ENCODE peak calls at places on chromosome 14, in eight cellular contexts. One of them, this sample, is unnamed. For H3K4me1 and H3K27me3, the result is how much of the 10 kb centered on the place peaks cover.

GRCh38 chr14:95515080-95515489 is 1.4 kb downstream of the SYNE3 start:
- DNase-seq in body of pancreas: peak
- DNase-seq in HCT116: no peak
- DNase-seq in stomach: no peak
- DNase-seq in spleen: peak
- DNase-seq in endodermal cell: peak
- DNase-seq in ovary: peak
- DNase-seq in psoas muscle: peak
- DNase-seq in this sample: no peak

GRCh38 chr14:28057286-28058011 is 709.1 kb upstream of the FOXG1 start:
- DNase-seq in body of pancreas: no peak
- DNase-seq in HCT116: no peak
- DNase-seq in stomach: no peak
- DNase-seq in spleen: no peak
- DNase-seq in endodermal cell: no peak
- DNase-seq in ovary: no peak
- DNase-seq in psoas muscle: no peak
- DNase-seq in this sample: no peak

GRCh38 chr14:65101631-65102440 is 481 bp downstream of the MAX start:
- DNase-seq in body of pancreas: peak
- DNase-seq in HCT116: no peak
- DNase-seq in stomach: peak
- DNase-seq in spleen: peak
- DNase-seq in endodermal cell: peak
- DNase-seq in ovary: peak
- DNase-seq in psoas muscle: no peak
- DNase-seq in this sample: peak

GRCh38 chr14:78157855-78158436 is 12.2 kb upstream of the NRXN3 start:
- DNase-seq in body of pancreas: no peak
- DNase-seq in HCT116: no peak
- DNase-seq in stomach: peak
- DNase-seq in spleen: no peak
- DNase-seq in endodermal cell: peak
- DNase-seq in ovary: no peak
- DNase-seq in psoas muscle: no peak
- DNase-seq in this sample: no peak

GRCh38 chr14:89319687-89320086 is 97.3 kb downstream of the FOXN3 start:
- DNase-seq in body of pancreas: no peak
- DNase-seq in HCT116: no peak
- DNase-seq in stomach: no peak
- DNase-seq in spleen: no peak
- DNase-seq in endodermal cell: no peak
- DNase-seq in ovary: no peak
- DNase-seq in psoas muscle: no peak
- DNase-seq in this sample: no peak

GRCh38 chr14:32224731-32225377 is 21.8 kb upstream of the RNU6-8 start:
- DNase-seq in body of pancreas: peak
- DNase-seq in HCT116: no peak
- DNase-seq in stomach: no peak
- DNase-seq in spleen: no peak
- DNase-seq in endodermal cell: peak
- DNase-seq in ovary: peak
- DNase-seq in psoas muscle: peak
- DNase-seq in this sample: peak

GRCh38 chr14:70907172-70907995 is at the start of gene PCNX1:
- DNase-seq in body of pancreas: peak
- DNase-seq in HCT116: peak
- DNase-seq in stomach: peak
- DNase-seq in spleen: peak
- DNase-seq in endodermal cell: peak
- DNase-seq in ovary: peak
- DNase-seq in psoas muscle: peak
- DNase-seq in this sample: peak

GRCh38 chr14:56202256-56202655 is 84.0 kb downstream of the PELI2 start:
- DNase-seq in body of pancreas: no peak
- DNase-seq in HCT116: no peak
- DNase-seq in stomach: no peak
- DNase-seq in spleen: no peak
- DNase-seq in endodermal cell: no peak
- DNase-seq in ovary: no peak
- DNase-seq in psoas muscle: no peak
- DNase-seq in this sample: no peak

GRCh38 chr14:24310387-24310665 is 386 bp downstream of the LTB4R2 start:
- DNase-seq in body of pancreas: peak
- DNase-seq in HCT116: no peak
- DNase-seq in stomach: no peak
- DNase-seq in spleen: no peak
- DNase-seq in endodermal cell: no peak
- DNase-seq in ovary: no peak
- DNase-seq in psoas muscle: no peak
- DNase-seq in this sample: no peak

GRCh38 chr14:31057035-31057434 is 30.9 kb upstream of the STRN3 start:
- DNase-seq in body of pancreas: no peak
- DNase-seq in HCT116: no peak
- DNase-seq in stomach: no peak
- DNase-seq in spleen: no peak
- DNase-seq in endodermal cell: no peak
- DNase-seq in ovary: no peak
- DNase-seq in psoas muscle: no peak
- DNase-seq in this sample: no peak

GRCh38 chr14:94132285-94132887 is 3.0 kb upstream of the IFI27L2 start:
- DNase-seq in body of pancreas: peak
- DNase-seq in HCT116: peak
- DNase-seq in stomach: peak
- DNase-seq in spleen: no peak
- DNase-seq in endodermal cell: peak
- DNase-seq in ovary: no peak
- DNase-seq in psoas muscle: no peak
- DNase-seq in this sample: no peak

GRCh38 chr14:72701610-72702009 is 192.3 kb downstream of the DPF3 start:
- DNase-seq in body of pancreas: no peak
- DNase-seq in HCT116: no peak
- DNase-seq in stomach: no peak
- DNase-seq in spleen: no peak
- DNase-seq in endodermal cell: peak
- DNase-seq in ovary: no peak
- DNase-seq in psoas muscle: no peak
- DNase-seq in this sample: no peak

GRCh38 chr14:53390008-53390407 is 236.9 kb upstream of the DDHD1 start:
- DNase-seq in body of pancreas: no peak
- DNase-seq in HCT116: no peak
- DNase-seq in stomach: no peak
- DNase-seq in spleen: no peak
- DNase-seq in endodermal cell: no peak
- DNase-seq in ovary: no peak
- DNase-seq in psoas muscle: no peak
- DNase-seq in this sample: no peak

GRCh38 chr14:94992046-94992445 is 165.3 kb downstream of the DICER1 start:
- DNase-seq in body of pancreas: no peak
- DNase-seq in HCT116: no peak
- DNase-seq in stomach: no peak
- DNase-seq in spleen: no peak
- DNase-seq in endodermal cell: no peak
- DNase-seq in ovary: no peak
- DNase-seq in psoas muscle: no peak
- DNase-seq in this sample: no peak

GRCh38 chr14:94424371-94424770 is 28.2 kb downstream of the SERPINA11 start:
- DNase-seq in body of pancreas: no peak
- DNase-seq in HCT116: no peak
- DNase-seq in stomach: no peak
- DNase-seq in spleen: no peak
- DNase-seq in endodermal cell: no peak
- DNase-seq in ovary: no peak
- DNase-seq in psoas muscle: no peak
- DNase-seq in this sample: no peak

GRCh38 chr14:69464379-69464778 is 20.1 kb upstream of the PLEKHD1 start:
- DNase-seq in body of pancreas: no peak
- DNase-seq in HCT116: no peak
- DNase-seq in stomach: no peak
- DNase-seq in spleen: no peak
- DNase-seq in endodermal cell: no peak
- DNase-seq in ovary: no peak
- DNase-seq in psoas muscle: no peak
- DNase-seq in this sample: no peak

GRCh38 chr14:68182492-68182891 is 362.9 kb downstream of the RAD51B start:
- DNase-seq in body of pancreas: no peak
- DNase-seq in HCT116: no peak
- DNase-seq in stomach: no peak
- DNase-seq in spleen: no peak
- DNase-seq in endodermal cell: no peak
- DNase-seq in ovary: no peak
- DNase-seq in psoas muscle: no peak
- DNase-seq in this sample: no peak

GRCh38 chr14:99971929-99972747 is 93.1 kb upstream of the EVL start:
- DNase-seq in body of pancreas: no peak
- DNase-seq in HCT116: no peak
- DNase-seq in stomach: no peak
- DNase-seq in spleen: peak
- DNase-seq in endodermal cell: peak
- DNase-seq in ovary: peak
- DNase-seq in psoas muscle: no peak
- DNase-seq in this sample: no peak

GRCh38 chr14:24418492-24418873 is 11.0 kb downstream of the CBLN3 start:
- DNase-seq in body of pancreas: peak
- DNase-seq in HCT116: no peak
- DNase-seq in stomach: peak
- DNase-seq in spleen: no peak
- DNase-seq in endodermal cell: no peak
- DNase-seq in ovary: no peak
- DNase-seq in psoas muscle: no peak
- DNase-seq in this sample: no peak

GRCh38 chr14:90272523-90272922 is 16.2 kb downstream of the PSMC1 start:
- DNase-seq in body of pancreas: no peak
- DNase-seq in HCT116: no peak
- DNase-seq in stomach: no peak
- DNase-seq in spleen: no peak
- DNase-seq in endodermal cell: no peak
- DNase-seq in ovary: no peak
- DNase-seq in psoas muscle: no peak
- DNase-seq in this sample: no peak

GRCh38 chr14:105039458-105040205 is 18.7 kb upstream of the CDCA4 start:
- DNase-seq in body of pancreas: no peak
- DNase-seq in HCT116: no peak
- DNase-seq in stomach: no peak
- DNase-seq in spleen: peak
- DNase-seq in endodermal cell: no peak
- DNase-seq in ovary: no peak
- DNase-seq in psoas muscle: no peak
- DNase-seq in this sample: no peak

GRCh38 chr14:54652890-54653201 is 85.9 kb downstream of the SAMD4A start:
- DNase-seq in body of pancreas: no peak
- DNase-seq in HCT116: no peak
- DNase-seq in stomach: no peak
- DNase-seq in spleen: no peak
- DNase-seq in endodermal cell: no peak
- DNase-seq in ovary: no peak
- DNase-seq in psoas muscle: no peak
- DNase-seq in this sample: no peak

GRCh38 chr14:54651649-54652048 is 84.7 kb downstream of the SAMD4A start:
- DNase-seq in body of pancreas: no peak
- DNase-seq in HCT116: no peak
- DNase-seq in stomach: no peak
- DNase-seq in spleen: no peak
- DNase-seq in endodermal cell: no peak
- DNase-seq in ovary: no peak
- DNase-seq in psoas muscle: no peak
- DNase-seq in this sample: no peak

GRCh38 chr14:54651018-54651351 is 84.1 kb downstream of the SAMD4A start:
- DNase-seq in body of pancreas: no peak
- DNase-seq in HCT116: no peak
- DNase-seq in stomach: no peak
- DNase-seq in spleen: no peak
- DNase-seq in endodermal cell: no peak
- DNase-seq in ovary: no peak
- DNase-seq in psoas muscle: no peak
- DNase-seq in this sample: no peak

GRCh38 chr14:54652188-54652889 is 85.4 kb downstream of the SAMD4A start:
- DNase-seq in body of pancreas: peak
- DNase-seq in HCT116: peak
- DNase-seq in stomach: peak
- DNase-seq in spleen: no peak
- DNase-seq in endodermal cell: peak
- DNase-seq in ovary: peak
- DNase-seq in psoas muscle: peak
- DNase-seq in this sample: peak

GRCh38 chr14:54650331-54651017 is 83.5 kb downstream of the SAMD4A start:
- DNase-seq in body of pancreas: peak
- DNase-seq in HCT116: no peak
- DNase-seq in stomach: no peak
- DNase-seq in spleen: no peak
- DNase-seq in endodermal cell: peak
- DNase-seq in ovary: no peak
- DNase-seq in psoas muscle: no peak
- DNase-seq in this sample: peak
- H3K4me1 ChIP-seq in body of pancreas: under half
- H3K4me1 ChIP-seq in HCT116: half or more
- H3K4me1 ChIP-seq in stomach: under half
- H3K4me1 ChIP-seq in spleen: under half
- H3K4me1 ChIP-seq in endodermal cell: under half
- H3K4me1 ChIP-seq in ovary: under half
- H3K4me1 ChIP-seq in psoas muscle: half or more
- H3K4me1 ChIP-seq in this sample: under half

GRCh38 chr14:60640859-60641721 is 8.2 kb downstream of the SIX1 start:
- DNase-seq in body of pancreas: no peak
- DNase-seq in HCT116: no peak
- DNase-seq in stomach: no peak
- DNase-seq in spleen: no peak
- DNase-seq in endodermal cell: peak
- DNase-seq in ovary: no peak
- DNase-seq in psoas muscle: no peak
- DNase-seq in this sample: no peak
- H3K27me3 ChIP-seq in body of pancreas: under half
- H3K27me3 ChIP-seq in HCT116: under half
- H3K27me3 ChIP-seq in stomach: under half
- H3K27me3 ChIP-seq in spleen: under half
- H3K27me3 ChIP-seq in endodermal cell: half or more
- H3K27me3 ChIP-seq in ovary: under half
- H3K27me3 ChIP-seq in psoas muscle: under half
- H3K27me3 ChIP-seq in this sample: under half

DNA sequence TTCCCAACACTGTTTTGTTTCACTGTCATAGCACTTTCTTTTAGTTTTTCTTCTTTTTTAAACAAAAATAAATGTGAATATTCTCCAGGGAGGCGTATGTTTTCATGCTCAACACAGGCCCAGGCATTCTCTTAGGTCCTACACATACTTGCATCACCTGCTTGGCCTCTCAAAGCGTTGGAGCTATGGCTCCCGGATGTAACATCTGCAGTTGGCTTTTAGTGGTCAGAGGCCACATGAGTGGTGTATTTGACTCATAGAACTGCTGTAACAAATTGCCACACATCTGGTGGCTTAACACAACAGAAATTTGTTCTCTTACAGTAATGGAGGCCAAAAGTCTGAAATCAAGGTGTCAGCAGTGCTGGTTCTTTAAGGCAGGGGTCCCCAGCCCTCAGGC is 44.6 kb upstream of the VRK1 start:
- DNase-seq in body of pancreas: no peak
- DNase-seq in HCT116: no peak
- DNase-seq in stomach: no peak
- DNase-seq in spleen: no peak
- DNase-seq in endodermal cell: no peak
- DNase-seq in ovary: no peak
- DNase-seq in psoas muscle: no peak
- DNase-seq in this sample: no peak
- H3K27ac ChIP-seq in body of pancreas: no peak
- H3K27ac ChIP-seq in HCT116: no peak
- H3K27ac ChIP-seq in stomach: no peak
- H3K27ac ChIP-seq in spleen: no peak
- H3K27ac ChIP-seq in endodermal cell: no peak
- H3K27ac ChIP-seq in ovary: no peak
- H3K27ac ChIP-seq in psoas muscle: no peak
- H3K27ac ChIP-seq in this sample: no peak

GRCh38 chr14:61472801-61473376 is 151.5 kb downstream of the PRKCH start:
- DNase-seq in body of pancreas: no peak
- DNase-seq in HCT116: no peak
- DNase-seq in stomach: no peak
- DNase-seq in spleen: peak
- DNase-seq in endodermal cell: peak
- DNase-seq in ovary: no peak
- DNase-seq in psoas muscle: no peak
- DNase-seq in this sample: no peak
- H3K4me1 ChIP-seq in body of pancreas: under half
- H3K4me1 ChIP-seq in HCT116: under half
- H3K4me1 ChIP-seq in stomach: under half
- H3K4me1 ChIP-seq in spleen: half or more
- H3K4me1 ChIP-seq in endodermal cell: under half
- H3K4me1 ChIP-seq in ovary: under half
- H3K4me1 ChIP-seq in psoas muscle: under half
- H3K4me1 ChIP-seq in this sample: under half